ENCODE peak calls at places on chromosomes 4 and X, in ten cellular contexts. J is choroid plexus epithelial cell; H is heart right ventricle; N is activated CD4-positive, CD25-positive, alpha-beta regulatory T cell treated with anti-CD3 and anti-CD28 coated beads, Interleukin-2, amount 50 U/mL, for 72 hours; B is mesenchymal stem cell; R is Daoy; G is putamen; L is transverse colon; Q is globus pallidus; M is stimulated activated CD8-positive, alpha-beta memory T cell treated with anti-CD3 and anti-CD28 coated beads, Interleukin-4, amount 100 ng/mL, for 4 hours. V is an unnamed sample.

GRCh38 chr4:53026233-53026632 is 164.1 kb downstream of the RASL11B start:
- DNase-seq in J (no peak), H (no peak), N (no peak), B (no peak), R (no peak), G (no peak), L (no peak), Q (no peak), M (no peak), V (no peak)

GRCh38 chr4:139030614-139031235 is 15.1 kb downstream of the NOCT start:
- DNase-seq in J (peak), H (no peak), N (peak), B (peak), R (peak), G (peak), L (peak), Q (peak), M (peak), V (no peak)

GRCh38 chr4:55921093-55921492 is 27.7 kb upstream of the CEP135 start:
- DNase-seq in J (no peak), H (no peak), N (no peak), B (no peak), R (no peak), G (no peak), L (no peak), Q (no peak), M (no peak), V (no peak)

GRCh38 chrX:55924574-55924973 is 207.0 kb downstream of the RRAGB start:
- DNase-seq in J (no peak), H (no peak), N (no peak), B (no peak), R (no peak), G (no peak), L (no peak), Q (no peak), M (no peak), V (no peak)

GRCh38 chrX:11381464-11381863 is 88.3 kb downstream of the AMELX start:
- DNase-seq in J (peak), H (no peak), N (no peak), B (peak), R (peak), G (peak), L (peak), Q (peak), M (no peak), V (no peak)

GRCh38 chr4:145719752-145720624 is 40.0 kb downstream of the C4orf51 start:
- DNase-seq in J (no peak), H (no peak), N (no peak), B (no peak), R (no peak), G (no peak), L (no peak), Q (no peak), M (no peak), V (no peak)

GRCh38 chr4:140152760-140153418 is 1.1 kb downstream of the MAML3 start:
- DNase-seq in J (peak), H (peak), N (peak), B (peak), R (peak), G (peak), L (peak), Q (peak), M (peak), V (no peak)

GRCh38 chrX:13076176-13076956 is 31.9 kb upstream of the FAM9C start:
- DNase-seq in J (peak), H (no peak), N (no peak), B (peak), R (no peak), G (no peak), L (no peak), Q (no peak), M (no peak), V (no peak)

GRCh38 chr4:149347139-149347538 is 468.5 kb downstream of the IQCM start:
- DNase-seq in J (peak), H (no peak), N (no peak), B (no peak), R (no peak), G (no peak), L (no peak), Q (no peak), M (no peak), V (no peak)

V was measured in 8988T.